ENCODE peak calls at places on chromosomes 1 and 21, in nine cellular contexts. S is endothelial cell, N is GM12865, Q is suprapubic skin, I is HL-60, R is breast epithelium, V is fibroblast of mammary gland, W is Panc1, Y is RWPE1. G is an unnamed sample.

GRCh38 chr1:55127827-55128343 is 87.3 kb downstream of the USP24 start:
- DNase-seq in S (no peak), N (peak), Q (no peak), I (no peak), R (no peak), V (peak), W (no peak), Y (no peak), G (peak)

GRCh38 chr1:182603646-182604127 is 502 bp downstream of the RGS16 start:
- DNase-seq in S (no peak), N (peak), Q (peak), I (no peak), R (no peak), V (no peak), W (no peak), Y (no peak), G (peak)

GRCh38 chr1:66258404-66259105 is 275.4 kb upstream of the SGIP1 start:
- DNase-seq in S (no peak), N (peak), Q (no peak), I (no peak), R (no peak), V (peak), W (no peak), Y (no peak), G (no peak)

GRCh38 chr1:86429830-86430229 is 5.9 kb downstream of the CLCA2 start:
- DNase-seq in S (no peak), N (no peak), Q (peak), I (peak), R (peak), V (peak), W (peak), Y (peak), G (peak)

GRCh38 chr1:200184196-200184595 is 156.7 kb downstream of the NR5A2 start:
- DNase-seq in S (no peak), N (peak), Q (peak), I (peak), R (peak), V (peak), W (no peak), Y (peak), G (no peak)

GRCh38 chr21:37225440-37225839 is 41.7 kb downstream of the VPS26C start:
- DNase-seq in S (no peak), N (no peak), Q (no peak), I (peak), R (no peak), V (no peak), W (no peak), Y (no peak), G (peak)

GRCh38 chr1:180057883-180058396 is 96.7 kb upstream of the QSOX1 start:
- DNase-seq in S (no peak), N (no peak), Q (no peak), I (no peak), R (no peak), V (peak), W (no peak), Y (no peak), G (no peak)

GRCh38 chr1:25548601-25549000 is 5.2 kb downstream of the LDLRAP1 start:
- DNase-seq in S (no peak), N (no peak), Q (no peak), I (no peak), R (no peak), V (no peak), W (no peak), Y (no peak), G (no peak)

GRCh38 chr1:229221106-229222019 is 49.5 kb upstream of the RAB4A start:
- DNase-seq in S (no peak), N (no peak), Q (no peak), I (no peak), R (peak), V (peak), W (peak), Y (no peak), G (no peak)

GRCh38 chr1:53727461-53727860 is 11.5 kb downstream of the GLIS1 start:
- DNase-seq in S (no peak), N (no peak), Q (no peak), I (no peak), R (no peak), V (no peak), W (no peak), Y (no peak), G (no peak)

GRCh38 chr1:53726009-53726600 is 12.9 kb downstream of the GLIS1 start:
- DNase-seq in S (no peak), N (no peak), Q (no peak), I (no peak), R (no peak), V (no peak), W (no peak), Y (no peak), G (no peak)

GRCh38 chr1:53728196-53728595 is 10.8 kb downstream of the GLIS1 start:
- DNase-seq in S (no peak), N (no peak), Q (no peak), I (no peak), R (no peak), V (no peak), W (no peak), Y (no peak), G (no peak)

GRCh38 chr1:53722025-53722424 is 16.9 kb downstream of the GLIS1 start:
- DNase-seq in S (no peak), N (no peak), Q (no peak), I (no peak), R (no peak), V (peak), W (no peak), Y (no peak), G (no peak)

GRCh38 chr1:53725238-53725689 is 13.7 kb downstream of the GLIS1 start:
- DNase-seq in S (peak), N (no peak), Q (no peak), I (no peak), R (no peak), V (no peak), W (no peak), Y (no peak), G (peak)
- TF ChIP-seq CTCF in S (no peak), N (no peak), Q (no peak), I (no peak), R (no peak), V (no peak), W (peak), Y (no peak), G (no peak)

GRCh38 chr1:244234009-244234643 is 183.0 kb downstream of the ZBTB18 start:
- DNase-seq in S (no peak), N (peak), Q (no peak), I (no peak), R (no peak), V (no peak), W (no peak), Y (no peak), G (peak)
- TF ChIP-seq CTCF in S (no peak), N (no peak), Q (no peak), I (no peak), R (no peak), V (no peak), W (no peak), Y (no peak), G (no peak)

GRCh38 chr1:160167056-160167455 is 15.7 kb downstream of the ATP1A4 start:
- DNase-seq in S (no peak), N (no peak), Q (no peak), I (no peak), R (peak), V (no peak), W (no peak), Y (no peak), G (no peak)

GRCh38 chr1:160167580-160167979 is 16.2 kb downstream of the ATP1A4 start:
- DNase-seq in S (no peak), N (no peak), Q (no peak), I (no peak), R (no peak), V (no peak), W (no peak), Y (no peak), G (peak)

GRCh38 chr1:160168016-160168415 is 16.6 kb downstream of the ATP1A4 start:
- DNase-seq in S (no peak), N (no peak), Q (no peak), I (no peak), R (no peak), V (no peak), W (no peak), Y (no peak), G (no peak)

GRCh38 chr1:160169553-160170399 is 18.4 kb downstream of the ATP1A4 start:
- DNase-seq in S (no peak), N (peak), Q (no peak), I (peak), R (no peak), V (no peak), W (no peak), Y (no peak), G (peak)

GRCh38 chr1:160168609-160169369 is 17.4 kb downstream of the ATP1A4 start:
- DNase-seq in S (no peak), N (no peak), Q (no peak), I (no peak), R (no peak), V (peak), W (no peak), Y (no peak), G (no peak)
- TF ChIP-seq CTCF in S (no peak), N (no peak), Q (no peak), I (no peak), R (no peak), V (no peak), W (no peak), Y (no peak), G (no peak)

GRCh38 chr1:32521165-32521564 is 18.1 kb upstream of the ZBTB8A start:
- DNase-seq in S (no peak), N (peak), Q (no peak), I (no peak), R (no peak), V (no peak), W (no peak), Y (no peak), G (no peak)
- TF ChIP-seq CTCF in S (no peak), N (peak), Q (no peak), I (no peak), R (no peak), V (no peak), W (no peak), Y (no peak), G (no peak)

GRCh38 chr1:78688701-78689100 is 39.1 kb downstream of the IFI44 start:
- DNase-seq in S (no peak), N (no peak), Q (no peak), I (no peak), R (no peak), V (peak), W (peak), Y (peak), G (no peak)
- TF ChIP-seq CTCF in S (no peak), N (no peak), Q (no peak), I (no peak), R (no peak), V (peak), W (no peak), Y (peak), G (no peak)

GRCh38 chr21:42381347-42381984 is 14.4 kb downstream of the TMPRSS3 start:
- DNase-seq in S (peak), N (peak), Q (no peak), I (peak), R (peak), V (peak), W (peak), Y (peak), G (peak)
- TF ChIP-seq CTCF in S (peak), N (peak), Q (no peak), I (peak), R (peak), V (peak), W (peak), Y (peak), G (peak)

DNA sequence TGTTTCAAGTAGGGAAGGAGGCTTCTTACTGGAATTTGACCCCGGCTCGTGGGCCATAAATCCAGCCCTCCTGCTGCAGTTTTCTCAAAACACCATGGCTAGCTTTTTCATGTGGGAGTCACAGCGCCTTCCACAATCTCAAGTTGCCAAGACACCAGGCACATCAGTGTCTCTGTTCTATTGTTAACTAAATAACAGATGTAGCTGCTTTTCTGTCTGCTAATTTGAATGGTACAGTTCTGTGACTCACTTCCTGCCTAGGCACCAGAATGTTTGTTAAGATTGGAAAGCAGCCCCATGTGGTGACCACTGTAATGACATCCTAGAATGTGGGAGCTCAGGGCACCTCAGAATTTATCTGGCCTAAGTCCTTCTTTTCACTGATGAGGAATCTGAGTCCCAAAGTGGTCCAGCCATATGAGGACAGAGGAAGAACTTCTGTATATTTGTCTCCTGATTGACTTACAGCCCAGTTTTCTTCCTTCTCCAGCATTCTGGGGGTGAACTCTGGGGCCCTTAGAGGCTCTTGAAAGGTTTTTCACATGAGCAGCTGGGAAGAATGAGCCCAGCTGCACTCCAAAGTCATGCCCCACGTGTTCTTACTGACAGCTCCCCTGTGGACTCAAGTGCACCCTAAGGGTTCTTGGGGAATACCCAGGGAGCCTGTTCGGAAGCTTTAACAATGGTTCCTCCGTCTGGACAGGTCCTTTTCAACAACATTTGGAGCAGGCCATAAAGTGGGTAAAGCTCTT is 27.5 kb downstream of the TRIM45 start:
- DNase-seq in S (peak), N (peak), Q (no peak), I (peak), R (no peak), V (peak), W (no peak), Y (peak), G (peak)
- TF ChIP-seq CTCF in S (peak), N (peak), Q (peak), I (no peak), R (no peak), V (peak), W (peak), Y (no peak), G (peak)

GRCh38 chr1:174190800-174191199 is 31.5 kb downstream of the RABGAP1L start:
- DNase-seq in S (no peak), N (no peak), Q (no peak), I (no peak), R (no peak), V (no peak), W (no peak), Y (no peak), G (no peak)

GRCh38 chr1:174194451-174194850 is 35.1 kb downstream of the RABGAP1L start:
- DNase-seq in S (no peak), N (no peak), Q (no peak), I (no peak), R (no peak), V (no peak), W (no peak), Y (no peak), G (no peak)

GRCh38 chr1:174191255-174191906 is 32.1 kb downstream of the RABGAP1L start:
- DNase-seq in S (no peak), N (peak), Q (no peak), I (no peak), R (no peak), V (peak), W (no peak), Y (peak), G (no peak)

GRCh38 chr1:174189424-174190062 is 30.2 kb downstream of the RABGAP1L start:
- DNase-seq in S (no peak), N (no peak), Q (no peak), I (no peak), R (no peak), V (peak), W (no peak), Y (no peak), G (no peak)
- TF ChIP-seq CTCF in S (no peak), N (peak), Q (no peak), I (no peak), R (no peak), V (no peak), W (peak), Y (no peak), G (no peak)

G was measured in activated CD8-positive, alpha-beta T cell treated with anti-CD3 and anti-CD28 coated beads for 36 hours.